ENCODE peak calls at places on chromosome 11, in eight cellular contexts. N is HCT116, H is heart left ventricle, X is mesothelial cell of epicardium, I is lower lobe of right lung, B is hepatocyte, T is gastrocnemius medialis, E is body of pancreas. Q is an unnamed sample.

GRCh38 chr11:116172156-116172555 is 600.6 kb downstream of the BUD13 start:
- DNase-seq in N (no peak), T (no peak), X (no peak), I (no peak), B (no peak), E (no peak), H (no peak), Q (no peak)

GRCh38 chr11:68373189-68373809 is 60.9 kb downstream of the LRP5 start:
- DNase-seq in H (peak; percentile 58), X (no peak), I (no peak), T (no peak), B (peak; percentile 66), N (no peak), E (no peak), Q (peak; percentile 24)

GRCh38 chr11:114984611-114985163 is 306.4 kb downstream of the NXPE2 start:
- DNase-seq in H (no peak), T (no peak), X (no peak), I (no peak), N (no peak), B (no peak), E (no peak), Q (no peak)

GRCh38 chr11:64760759-64761417 is 1.1 kb upstream of the PYGM start:
- DNase-seq in B (no peak), E (no peak), N (no peak), X (no peak), I (no peak), T (peak; percentile 73), H (no peak), Q (no peak)

GRCh38 chr11:126578021-126578420 is 222.5 kb downstream of the ST3GAL4 start:
- DNase-seq in X (no peak), H (no peak), N (no peak), B (no peak), E (no peak), I (no peak), T (no peak), Q (no peak)

GRCh38 chr11:876550-876949 is 33.9 kb downstream of the TSPAN4 start:
- DNase-seq in N (no peak), X (no peak), I (no peak), B (no peak), T (peak; percentile 85), H (peak; percentile 62), E (peak; percentile 76), Q (no peak)

GRCh38 chr11:16966633-16967346 is 47.4 kb downstream of the PLEKHA7 start:
- DNase-seq in E (no peak), H (no peak), X (no peak), N (no peak), I (no peak), B (peak; percentile 47), T (no peak), Q (no peak)

GRCh38 chr11:67732045-67732787 is 57.8 kb upstream of the ALDH3B2 start:
- DNase-seq in I (no peak), N (peak; percentile 4), T (no peak), H (no peak), X (no peak), B (peak; percentile 52), E (peak; percentile 26), Q (no peak)

GRCh38 chr11:46499821-46500220 is 94.0 kb downstream of the AMBRA1 start:
- DNase-seq in H (no peak), N (no peak), B (no peak), T (no peak), X (no peak), E (no peak), I (no peak), Q (no peak)

GRCh38 chr11:86775342-86775741 is 25.0 kb upstream of the PRSS23 start:
- DNase-seq in N (no peak), H (no peak), E (no peak), I (no peak), X (no peak), B (no peak), T (no peak), Q (no peak)

GRCh38 chr11:47267858-47268257 is 2.1 kb upstream of the MADD start:
- DNase-seq in H (no peak), I (peak; percentile 44), X (no peak), N (no peak), T (no peak), E (no peak), B (no peak), Q (no peak)

GRCh38 chr11:299951-300735 is 817 bp upstream of the IFITM5 start:
- DNase-seq in N (no peak), X (no peak), I (peak; percentile 46), E (no peak), B (peak; percentile 61), T (no peak), H (no peak), Q (peak; percentile 52)

GRCh38 chr11:45926001-45926401 is 3.5 kb downstream of the LARGE2 start:
- DNase-seq in H (no peak), I (no peak), N (no peak), E (peak; percentile 9), T (no peak), X (no peak), B (no peak), Q (no peak)

GRCh38 chr11:70556884-70557741 is 158.8 kb downstream of the CTTN start:
- DNase-seq in X (no peak), E (no peak), N (peak; percentile 89), B (peak; percentile 67), T (no peak), I (no peak), H (no peak), Q (no peak)

GRCh38 chr11:117996058-117996457 is 9.9 kb downstream of the IL10RA start:
- DNase-seq in X (no peak), E (no peak), B (no peak), N (no peak), T (no peak), H (no peak), I (no peak), Q (no peak)

GRCh38 chr11:130383363-130384168 is 44.8 kb downstream of the ADAMTS8 start:
- DNase-seq in T (peak; percentile 81), I (no peak), E (no peak), B (peak; percentile 65), H (no peak), X (no peak), N (no peak), Q (peak; percentile 26)

GRCh38 chr11:120385110-120385509 is 48.9 kb downstream of the ARHGEF12 start:
- DNase-seq in T (no peak), I (no peak), N (no peak), H (no peak), E (no peak), X (no peak), B (no peak), Q (no peak)

GRCh38 chr11:106668147-106668546 is 350.1 kb downstream of the GUCY1A2 start:
- DNase-seq in N (no peak), H (no peak), X (no peak), E (no peak), B (no peak), T (no peak), I (no peak), Q (no peak)

GRCh38 chr11:64428685-64429084 is 69.7 kb downstream of the RPS6KA4 start:
- DNase-seq in X (no peak), H (no peak), I (peak; percentile 30), B (no peak), E (no peak), T (no peak), N (no peak), Q (peak; percentile 27)

GRCh38 chr11:1205121-1205986 is 17.5 kb upstream of the MUC5B start:
- DNase-seq in E (peak; percentile 7), H (no peak), T (peak; percentile 8), X (peak; percentile 35), I (peak; percentile 32), N (no peak), B (no peak), Q (no peak)

GRCh38 chr11:123742334-123742733 is 874 bp upstream of the ZNF202 start:
- DNase-seq in I (no peak), T (no peak), N (no peak), B (no peak), E (no peak), X (no peak), H (no peak), Q (no peak)

GRCh38 chr11:32794439-32794838 is at the start of gene CCDC73:
- DNase-seq in X (no peak), I (no peak), E (no peak), H (no peak), T (no peak), B (no peak), N (no peak), Q (no peak)

GRCh38 chr11:84922212-84922805 is 704.8 kb downstream of the DLG2 start:
- DNase-seq in N (no peak), T (no peak), B (no peak), H (no peak), I (no peak), E (no peak), X (no peak), Q (no peak)

GRCh38 chr11:64063741-64064140 is 28.0 kb downstream of the FLRT1 start:
- DNase-seq in E (no peak), X (no peak), B (no peak), H (no peak), N (no peak), T (no peak), I (no peak), Q (no peak)

GRCh38 chr11:13761712-13762111 is 93.2 kb downstream of the FAR1 start:
- DNase-seq in X (no peak), E (no peak), I (no peak), T (no peak), B (no peak), N (no peak), H (no peak), Q (no peak)

GRCh38 chr11:57277845-57278720 is 41.0 kb upstream of the APLNR start:
- DNase-seq in I (peak; percentile 71), B (peak; percentile 88), H (peak; percentile 75), X (peak; percentile 70), T (peak; percentile 77), E (peak; percentile 67), N (peak; percentile 69), Q (peak; percentile 78)

GRCh38 chr11:81658722-81659121 is 1074.9 kb downstream of the FAM181B start:
- DNase-seq in I (no peak), H (no peak), N (no peak), E (no peak), T (no peak), X (no peak), B (peak; percentile 33), Q (peak; percentile 3)

GRCh38 chr11:94597896-94598295 is 30.7 kb downstream of the PIWIL4 start:
- DNase-seq in I (no peak), E (no peak), T (no peak), X (no peak), B (no peak), H (no peak), N (no peak), Q (no peak)
- TF ChIP-seq CTCF in I (no peak), E (peak; percentile 32), T (no peak), X (no peak), B (peak; percentile 32), H (peak; percentile 9), N (no peak), Q (no peak)

GRCh38 chr11:79159657-79160450 is 281.0 kb downstream of the TENM4 start:
- DNase-seq in B (no peak), H (no peak), I (no peak), N (no peak), T (no peak), E (no peak), X (no peak), Q (no peak)
- TF ChIP-seq CTCF in B (peak; percentile 31), H (no peak), I (no peak), N (no peak), T (no peak), E (peak; percentile 28), X (peak; percentile 44), Q (no peak)

GRCh38 chr11:78147807-78148206 is 8.4 kb upstream of the ALG8 start:
- DNase-seq in H (no peak), N (no peak), E (no peak), I (no peak), X (no peak), T (no peak), B (no peak), Q (no peak)
- TF ChIP-seq CTCF in H (no peak), N (no peak), E (no peak), I (no peak), X (no peak), T (no peak), B (no peak), Q (no peak)

GRCh38 chr11:9728058-9728457 is 64.2 kb downstream of the SWAP70 start:
- DNase-seq in B (no peak), T (no peak), H (no peak), N (no peak), X (no peak), E (no peak), I (no peak), Q (no peak)
- TF ChIP-seq CTCF in B (no peak), T (no peak), H (no peak), N (no peak), X (no peak), E (no peak), I (no peak), Q (no peak)

Q was measured in nephron progenitor cell.